ENCODE peak calls at places on chromosome 21, in seven cellular contexts. S, E, W, L, K, Q and M are unnamed samples.

GRCh38 chr21:45319461-45320211 is 31.9 kb upstream of the POFUT2 start:
- DNase-seq in S (no peak), E (no peak), W (peak), L (no peak), K (no peak), Q (peak), M (no peak)

GRCh38 chr21:41596241-41596925 is 88.4 kb upstream of the TMPRSS2 start:
- DNase-seq in S (no peak), E (no peak), W (no peak), L (no peak), K (no peak), Q (no peak), M (no peak)

GRCh38 chr21:15935530-15935929 is 205.7 kb downstream of the USP25 start:
- DNase-seq in S (no peak), E (no peak), W (no peak), L (no peak), K (peak), Q (no peak), M (no peak)

GRCh38 chr21:14064296-14064645 is 146.5 kb downstream of the LIPI start:
- DNase-seq in S (no peak), E (no peak), W (no peak), L (no peak), K (no peak), Q (no peak), M (no peak)

GRCh38 chr21:46220847-46221246 is 7.7 kb downstream of the LSS start:
- DNase-seq in S (no peak), E (no peak), W (no peak), L (no peak), K (no peak), Q (no peak), M (no peak)

GRCh38 chr21:32256873-32257620 is 21.8 kb downstream of the MIS18A start:
- DNase-seq in S (no peak), E (peak), W (peak), L (no peak), K (peak), Q (peak), M (no peak)

GRCh38 chr21:44845418-44846200 is 27.7 kb upstream of the SUMO3 start:
- DNase-seq in S (no peak), E (no peak), W (peak), L (peak), K (peak), Q (peak), M (peak)

GRCh38 chr21:45972716-45973474 is 8.7 kb upstream of the COL6A1 start:
- DNase-seq in S (no peak), E (peak), W (peak), L (no peak), K (no peak), Q (peak), M (peak)

GRCh38 chr21:27400045-27400444 is 433.2 kb upstream of the ADAMTS5 start:
- DNase-seq in S (no peak), E (no peak), W (no peak), L (no peak), K (no peak), Q (no peak), M (no peak)

GRCh38 chr21:45836694-45837670 is 144.6 kb upstream of the COL6A1 start:
- DNase-seq in S (no peak), E (no peak), W (no peak), L (no peak), K (peak), Q (no peak), M (no peak)

GRCh38 chr21:36171741-36172331 is 15.2 kb downstream of the DOP1B start:
- DNase-seq in S (no peak), E (no peak), W (peak), L (no peak), K (no peak), Q (peak), M (no peak)

GRCh38 chr21:44509539-44509938 is 30.5 kb downstream of the KRTAP10-1 start:
- DNase-seq in S (no peak), E (no peak), W (no peak), L (no peak), K (peak), Q (peak), M (peak)

GRCh38 chr21:35924714-35925301 is 135.5 kb downstream of the SETD4 start:
- DNase-seq in S (no peak), E (peak), W (peak), L (no peak), K (peak), Q (no peak), M (no peak)

GRCh38 chr21:46111857-46112730 is 14.2 kb downstream of the COL6A2 start:
- DNase-seq in S (no peak), E (no peak), W (peak), L (peak), K (no peak), Q (no peak), M (peak)

GRCh38 chr21:45618287-45618686 is 25.2 kb upstream of the PCBP3 start:
- DNase-seq in S (no peak), E (no peak), W (no peak), L (no peak), K (no peak), Q (no peak), M (no peak)

DNA sequence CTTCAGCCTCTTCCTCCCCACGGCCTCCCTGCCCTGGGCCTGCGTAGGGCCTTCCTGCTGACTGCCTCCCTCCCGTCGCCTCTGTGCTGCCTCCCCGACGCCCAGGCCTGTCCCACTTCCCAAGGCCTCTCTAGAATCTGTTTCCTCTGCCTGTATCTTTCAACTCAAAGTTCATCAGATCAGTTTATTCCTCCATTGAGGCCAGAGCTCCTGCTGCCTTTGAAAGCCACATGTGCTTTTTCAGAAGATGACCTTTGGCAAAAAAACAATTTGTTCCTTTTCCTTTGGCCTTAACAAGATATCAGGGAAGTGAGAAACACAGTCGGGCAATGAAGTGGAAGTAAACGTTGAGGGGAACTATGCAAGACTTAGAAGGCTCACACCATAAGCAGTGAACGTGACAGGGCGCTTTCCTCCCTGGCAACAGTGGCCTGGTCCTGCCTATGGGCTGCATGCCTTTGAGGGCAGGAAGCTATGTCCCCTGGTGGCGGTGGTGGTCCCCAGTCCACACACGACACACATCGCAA is 85.9 kb downstream of the PSMG1 start:
- DNase-seq in S (no peak), E (no peak), W (no peak), L (no peak), K (no peak), Q (peak), M (peak)
- H3K27ac ChIP-seq in S (no peak), E (no peak), W (no peak), L (no peak), K (no peak), Q (peak), M (peak)

GRCh38 chr21:37416914-37417313 is 50.3 kb downstream of the DYRK1A start:
- DNase-seq in S (no peak), E (no peak), W (no peak), L (no peak), K (no peak), Q (no peak), M (no peak)

GRCh38 chr21:37414292-37415253 is 48.0 kb downstream of the DYRK1A start:
- DNase-seq in S (no peak), E (no peak), W (no peak), L (no peak), K (no peak), Q (no peak), M (no peak)

GRCh38 chr21:37413553-37414291 is 47.1 kb downstream of the DYRK1A start:
- DNase-seq in S (no peak), E (no peak), W (no peak), L (no peak), K (no peak), Q (no peak), M (no peak)

GRCh38 chr21:37412603-37413360 is 46.2 kb downstream of the DYRK1A start:
- DNase-seq in S (no peak), E (peak), W (no peak), L (no peak), K (no peak), Q (no peak), M (no peak)

GRCh38 chr21:37415938-37416337 is 49.4 kb downstream of the DYRK1A start:
- DNase-seq in S (no peak), E (no peak), W (no peak), L (no peak), K (no peak), Q (no peak), M (no peak)
- H3K27ac ChIP-seq in S (no peak), E (no peak), W (peak), L (no peak), K (no peak), Q (peak), M (no peak)

GRCh38 chr21:43332461-43332860 is 94.5 kb downstream of the SIK1 start:
- DNase-seq in S (no peak), E (no peak), W (no peak), L (no peak), K (no peak), Q (no peak), M (no peak)
- H3K27ac ChIP-seq in S (no peak), E (peak), W (no peak), L (no peak), K (peak), Q (no peak), M (peak)

DNA sequence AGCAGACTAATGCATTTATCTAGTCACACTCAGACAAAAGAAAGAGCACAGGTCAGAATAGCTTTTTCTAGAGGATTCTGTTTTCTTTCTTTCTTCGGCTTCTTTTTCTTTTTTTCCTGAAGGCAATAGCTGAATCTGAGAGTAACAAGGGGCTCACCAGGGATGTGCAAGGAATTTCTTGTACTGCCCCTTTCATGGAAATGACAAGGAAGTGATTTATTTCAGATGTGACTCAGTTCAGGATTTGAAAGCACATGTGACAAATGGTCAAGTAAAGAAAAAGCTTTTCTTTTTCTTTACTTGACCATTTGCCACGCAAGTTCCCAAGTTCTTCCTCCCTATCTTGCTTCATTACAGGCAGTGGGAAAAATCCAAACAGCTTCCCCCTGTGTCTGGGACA is 202.0 kb downstream of the GABPA start:
- DNase-seq in S (no peak), E (no peak), W (no peak), L (no peak), K (peak), Q (no peak), M (no peak)
- H3K27ac ChIP-seq in S (no peak), E (no peak), W (no peak), L (no peak), K (peak), Q (peak), M (no peak)

GRCh38 chr21:38952890-38953289 is 147.2 kb downstream of the ETS2 start:
- DNase-seq in S (no peak), E (no peak), W (no peak), L (no peak), K (no peak), Q (no peak), M (no peak)
- H3K27ac ChIP-seq in S (no peak), E (no peak), W (no peak), L (no peak), K (no peak), Q (no peak), M (no peak)